ENCODE peak calls at places on chromosomes 12 and 14, in eight cellular contexts. One of them, this sample, is unnamed.

GRCh38 chr12:126895946-126896520 is 1370.9 kb upstream of the TMEM132C start:
- DNase-seq in GM13977: no peak
- DNase-seq in amygdala: no peak
- DNase-seq in substantia nigra: no peak
- DNase-seq in foreskin melanocyte: no peak
- DNase-seq in hepatocyte: no peak
- DNase-seq in myocyte: no peak
- DNase-seq in activated T-helper 1 cell treated with Interleukin-2 at 50 U/mL for 16 hours: no peak
- DNase-seq in this sample: no peak

GRCh38 chr12:15584366-15585041 is 204.7 kb downstream of the EPS8 start:
- DNase-seq in GM13977: peak
- DNase-seq in amygdala: no peak
- DNase-seq in substantia nigra: peak
- DNase-seq in foreskin melanocyte: peak
- DNase-seq in hepatocyte: peak
- DNase-seq in myocyte: peak
- DNase-seq in activated T-helper 1 cell treated with Interleukin-2 at 50 U/mL for 16 hours: no peak
- DNase-seq in this sample: no peak

GRCh38 chr12:124680863-124681778 is 113.7 kb upstream of the NCOR2 start:
- DNase-seq in GM13977: peak
- DNase-seq in amygdala: no peak
- DNase-seq in substantia nigra: no peak
- DNase-seq in foreskin melanocyte: peak
- DNase-seq in hepatocyte: peak
- DNase-seq in myocyte: no peak
- DNase-seq in activated T-helper 1 cell treated with Interleukin-2 at 50 U/mL for 16 hours: no peak
- DNase-seq in this sample: no peak

GRCh38 chr14:76687611-76688372 is 73.5 kb upstream of the VASH1 start:
- DNase-seq in GM13977: no peak
- DNase-seq in amygdala: no peak
- DNase-seq in substantia nigra: no peak
- DNase-seq in foreskin melanocyte: no peak
- DNase-seq in hepatocyte: peak
- DNase-seq in myocyte: no peak
- DNase-seq in activated T-helper 1 cell treated with Interleukin-2 at 50 U/mL for 16 hours: no peak
- DNase-seq in this sample: no peak

GRCh38 chr12:65492997-65493892 is 214.8 kb downstream of the MSRB3 start:
- DNase-seq in GM13977: no peak
- DNase-seq in amygdala: no peak
- DNase-seq in substantia nigra: no peak
- DNase-seq in foreskin melanocyte: no peak
- DNase-seq in hepatocyte: no peak
- DNase-seq in myocyte: peak
- DNase-seq in activated T-helper 1 cell treated with Interleukin-2 at 50 U/mL for 16 hours: no peak
- DNase-seq in this sample: no peak

GRCh38 chr12:19978193-19978592 is 390.1 kb upstream of the PDE3A start:
- DNase-seq in GM13977: no peak
- DNase-seq in amygdala: no peak
- DNase-seq in substantia nigra: no peak
- DNase-seq in foreskin melanocyte: no peak
- DNase-seq in hepatocyte: peak
- DNase-seq in myocyte: peak
- DNase-seq in activated T-helper 1 cell treated with Interleukin-2 at 50 U/mL for 16 hours: no peak
- DNase-seq in this sample: no peak

GRCh38 chr12:120534703-120535655 is 823 bp downstream of the RNF10 start:
- DNase-seq in GM13977: peak
- DNase-seq in amygdala: no peak
- DNase-seq in substantia nigra: no peak
- DNase-seq in foreskin melanocyte: no peak
- DNase-seq in hepatocyte: peak
- DNase-seq in myocyte: peak
- DNase-seq in activated T-helper 1 cell treated with Interleukin-2 at 50 U/mL for 16 hours: peak
- DNase-seq in this sample: peak

GRCh38 chr12:45655186-45655585 is 74.3 kb upstream of the ARID2 start:
- DNase-seq in GM13977: no peak
- DNase-seq in amygdala: no peak
- DNase-seq in substantia nigra: no peak
- DNase-seq in foreskin melanocyte: no peak
- DNase-seq in hepatocyte: peak
- DNase-seq in myocyte: no peak
- DNase-seq in activated T-helper 1 cell treated with Interleukin-2 at 50 U/mL for 16 hours: peak
- DNase-seq in this sample: no peak

GRCh38 chr14:92427096-92427495 is 86.5 kb upstream of the RIN3 start:
- DNase-seq in GM13977: no peak
- DNase-seq in amygdala: no peak
- DNase-seq in substantia nigra: no peak
- DNase-seq in foreskin melanocyte: no peak
- DNase-seq in hepatocyte: no peak
- DNase-seq in myocyte: no peak
- DNase-seq in activated T-helper 1 cell treated with Interleukin-2 at 50 U/mL for 16 hours: no peak
- DNase-seq in this sample: no peak

GRCh38 chr12:19018302-19018980 is 111.1 kb upstream of the PLEKHA5 start:
- DNase-seq in GM13977: no peak
- DNase-seq in amygdala: no peak
- DNase-seq in substantia nigra: no peak
- DNase-seq in foreskin melanocyte: peak
- DNase-seq in hepatocyte: no peak
- DNase-seq in myocyte: no peak
- DNase-seq in activated T-helper 1 cell treated with Interleukin-2 at 50 U/mL for 16 hours: no peak
- DNase-seq in this sample: no peak

GRCh38 chr14:95291859-95292542 is 27.7 kb downstream of the CLMN start:
- DNase-seq in GM13977: no peak
- DNase-seq in amygdala: no peak
- DNase-seq in substantia nigra: no peak
- DNase-seq in foreskin melanocyte: no peak
- DNase-seq in hepatocyte: no peak
- DNase-seq in myocyte: peak
- DNase-seq in activated T-helper 1 cell treated with Interleukin-2 at 50 U/mL for 16 hours: no peak
- DNase-seq in this sample: peak

GRCh38 chr14:68684466-68685418 is 108.1 kb downstream of the ZFP36L1 start:
- DNase-seq in GM13977: no peak
- DNase-seq in amygdala: no peak
- DNase-seq in substantia nigra: no peak
- DNase-seq in foreskin melanocyte: no peak
- DNase-seq in hepatocyte: no peak
- DNase-seq in myocyte: no peak
- DNase-seq in activated T-helper 1 cell treated with Interleukin-2 at 50 U/mL for 16 hours: no peak
- DNase-seq in this sample: no peak

GRCh38 chr12:104285740-104286537 is 17.6 kb upstream of the EID3 start:
- DNase-seq in GM13977: peak
- DNase-seq in amygdala: no peak
- DNase-seq in substantia nigra: no peak
- DNase-seq in foreskin melanocyte: no peak
- DNase-seq in hepatocyte: peak
- DNase-seq in myocyte: peak
- DNase-seq in activated T-helper 1 cell treated with Interleukin-2 at 50 U/mL for 16 hours: no peak
- DNase-seq in this sample: no peak

GRCh38 chr12:6819069-6820030 is 2.3 kb upstream of the GPR162 start:
- DNase-seq in GM13977: no peak
- DNase-seq in amygdala: no peak
- DNase-seq in substantia nigra: no peak
- DNase-seq in foreskin melanocyte: no peak
- DNase-seq in hepatocyte: no peak
- DNase-seq in myocyte: no peak
- DNase-seq in activated T-helper 1 cell treated with Interleukin-2 at 50 U/mL for 16 hours: no peak
- DNase-seq in this sample: no peak

GRCh38 chr14:24296341-24297157 is 3.0 kb downstream of the DHRS1 start:
- DNase-seq in GM13977: peak
- DNase-seq in amygdala: no peak
- DNase-seq in substantia nigra: peak
- DNase-seq in foreskin melanocyte: peak
- DNase-seq in hepatocyte: peak
- DNase-seq in myocyte: peak
- DNase-seq in activated T-helper 1 cell treated with Interleukin-2 at 50 U/mL for 16 hours: peak
- DNase-seq in this sample: no peak

GRCh38 chr12:22625671-22626251 is 790 bp downstream of the ETNK1 start:
- DNase-seq in GM13977: peak
- DNase-seq in amygdala: peak
- DNase-seq in substantia nigra: peak
- DNase-seq in foreskin melanocyte: peak
- DNase-seq in hepatocyte: peak
- DNase-seq in myocyte: peak
- DNase-seq in activated T-helper 1 cell treated with Interleukin-2 at 50 U/mL for 16 hours: no peak
- DNase-seq in this sample: no peak

GRCh38 chr14:70893842-70894237 is 13.4 kb upstream of the PCNX1 start:
- DNase-seq in GM13977: no peak
- DNase-seq in amygdala: no peak
- DNase-seq in substantia nigra: no peak
- DNase-seq in foreskin melanocyte: no peak
- DNase-seq in hepatocyte: no peak
- DNase-seq in myocyte: no peak
- DNase-seq in activated T-helper 1 cell treated with Interleukin-2 at 50 U/mL for 16 hours: no peak
- DNase-seq in this sample: no peak

GRCh38 chr12:93979189-93979588 is 169.2 kb upstream of the PLXNC1 start:
- DNase-seq in GM13977: peak
- DNase-seq in amygdala: no peak
- DNase-seq in substantia nigra: no peak
- DNase-seq in foreskin melanocyte: no peak
- DNase-seq in hepatocyte: peak
- DNase-seq in myocyte: no peak
- DNase-seq in activated T-helper 1 cell treated with Interleukin-2 at 50 U/mL for 16 hours: no peak
- DNase-seq in this sample: no peak

GRCh38 chr14:90804292-90804671 is 11.9 kb downstream of the TTC7B start:
- DNase-seq in GM13977: no peak
- DNase-seq in amygdala: no peak
- DNase-seq in substantia nigra: no peak
- DNase-seq in foreskin melanocyte: no peak
- DNase-seq in hepatocyte: no peak
- DNase-seq in myocyte: no peak
- DNase-seq in activated T-helper 1 cell treated with Interleukin-2 at 50 U/mL for 16 hours: no peak
- DNase-seq in this sample: no peak

GRCh38 chr12:109777544-109777943 is 55.7 kb downstream of the TRPV4 start:
- DNase-seq in GM13977: peak
- DNase-seq in amygdala: no peak
- DNase-seq in substantia nigra: no peak
- DNase-seq in foreskin melanocyte: peak
- DNase-seq in hepatocyte: no peak
- DNase-seq in myocyte: no peak
- DNase-seq in activated T-helper 1 cell treated with Interleukin-2 at 50 U/mL for 16 hours: no peak
- DNase-seq in this sample: no peak

GRCh38 chr12:27002141-27002540 is 12.0 kb downstream of the TM7SF3 start:
- DNase-seq in GM13977: no peak
- DNase-seq in amygdala: no peak
- DNase-seq in substantia nigra: no peak
- DNase-seq in foreskin melanocyte: no peak
- DNase-seq in hepatocyte: no peak
- DNase-seq in myocyte: no peak
- DNase-seq in activated T-helper 1 cell treated with Interleukin-2 at 50 U/mL for 16 hours: no peak
- DNase-seq in this sample: no peak

GRCh38 chr12:1644523-1645438 is 15.8 kb downstream of the WNT5B start:
- DNase-seq in GM13977: no peak
- DNase-seq in amygdala: no peak
- DNase-seq in substantia nigra: peak
- DNase-seq in foreskin melanocyte: no peak
- DNase-seq in hepatocyte: peak
- DNase-seq in myocyte: peak
- DNase-seq in activated T-helper 1 cell treated with Interleukin-2 at 50 U/mL for 16 hours: no peak
- DNase-seq in this sample: peak

GRCh38 chr12:28708918-28709371 is 440.1 kb upstream of the FAR2 start:
- DNase-seq in GM13977: no peak
- DNase-seq in amygdala: no peak
- DNase-seq in substantia nigra: no peak
- DNase-seq in foreskin melanocyte: peak
- DNase-seq in hepatocyte: no peak
- DNase-seq in myocyte: no peak
- DNase-seq in activated T-helper 1 cell treated with Interleukin-2 at 50 U/mL for 16 hours: no peak
- DNase-seq in this sample: no peak

GRCh38 chr14:89753828-89754439 is 200.6 kb downstream of the EFCAB11 start:
- DNase-seq in GM13977: no peak
- DNase-seq in amygdala: no peak
- DNase-seq in substantia nigra: no peak
- DNase-seq in foreskin melanocyte: no peak
- DNase-seq in hepatocyte: no peak
- DNase-seq in myocyte: peak
- DNase-seq in activated T-helper 1 cell treated with Interleukin-2 at 50 U/mL for 16 hours: no peak
- DNase-seq in this sample: no peak

GRCh38 chr12:67885370-67886169 is 103.7 kb upstream of the IFNG-AS1 start:
- DNase-seq in GM13977: no peak
- DNase-seq in amygdala: no peak
- DNase-seq in substantia nigra: no peak
- DNase-seq in foreskin melanocyte: peak
- DNase-seq in hepatocyte: no peak
- DNase-seq in myocyte: peak
- DNase-seq in activated T-helper 1 cell treated with Interleukin-2 at 50 U/mL for 16 hours: no peak
- DNase-seq in this sample: no peak

GRCh38 chr12:133165776-133166175 is 15.5 kb upstream of the ZNF268 start:
- DNase-seq in GM13977: no peak
- DNase-seq in amygdala: no peak
- DNase-seq in substantia nigra: no peak
- DNase-seq in foreskin melanocyte: no peak
- DNase-seq in hepatocyte: no peak
- DNase-seq in myocyte: no peak
- DNase-seq in activated T-helper 1 cell treated with Interleukin-2 at 50 U/mL for 16 hours: no peak
- DNase-seq in this sample: no peak

GRCh38 chr12:38691164-38691563 is 214.2 kb downstream of the CPNE8 start:
- DNase-seq in GM13977: no peak
- DNase-seq in amygdala: no peak
- DNase-seq in substantia nigra: no peak
- DNase-seq in foreskin melanocyte: no peak
- DNase-seq in hepatocyte: no peak
- DNase-seq in myocyte: no peak
- DNase-seq in activated T-helper 1 cell treated with Interleukin-2 at 50 U/mL for 16 hours: no peak
- DNase-seq in this sample: no peak

GRCh38 chr12:55142896-55143870 is 17.0 kb downstream of the OR9K2 start:
- DNase-seq in GM13977: peak
- DNase-seq in amygdala: no peak
- DNase-seq in substantia nigra: peak
- DNase-seq in foreskin melanocyte: peak
- DNase-seq in hepatocyte: peak
- DNase-seq in myocyte: peak
- DNase-seq in activated T-helper 1 cell treated with Interleukin-2 at 50 U/mL for 16 hours: no peak
- DNase-seq in this sample: no peak

GRCh38 chr14:99916091-99916383 is 122.8 kb downstream of the EML1 start:
- DNase-seq in GM13977: no peak
- DNase-seq in amygdala: no peak
- DNase-seq in substantia nigra: no peak
- DNase-seq in foreskin melanocyte: no peak
- DNase-seq in hepatocyte: no peak
- DNase-seq in myocyte: no peak
- DNase-seq in activated T-helper 1 cell treated with Interleukin-2 at 50 U/mL for 16 hours: no peak
- DNase-seq in this sample: no peak

GRCh38 chr12:52795694-52796428 is at the start of gene KRT3:
- DNase-seq in GM13977: no peak
- DNase-seq in amygdala: no peak
- DNase-seq in substantia nigra: no peak
- DNase-seq in foreskin melanocyte: no peak
- DNase-seq in hepatocyte: no peak
- DNase-seq in myocyte: no peak
- DNase-seq in activated T-helper 1 cell treated with Interleukin-2 at 50 U/mL for 16 hours: no peak
- DNase-seq in this sample: no peak

GRCh38 chr12:130796985-130797686 is 41.9 kb downstream of the STX2 start:
- DNase-seq in GM13977: peak
- DNase-seq in amygdala: no peak
- DNase-seq in substantia nigra: no peak
- DNase-seq in foreskin melanocyte: no peak
- DNase-seq in hepatocyte: no peak
- DNase-seq in myocyte: no peak
- DNase-seq in activated T-helper 1 cell treated with Interleukin-2 at 50 U/mL for 16 hours: peak
- DNase-seq in this sample: no peak

GRCh38 chr12:65277994-65278575 is 398 bp upstream of the MSRB3 start:
- DNase-seq in GM13977: no peak
- DNase-seq in amygdala: no peak
- DNase-seq in substantia nigra: no peak
- DNase-seq in foreskin melanocyte: no peak
- DNase-seq in hepatocyte: peak
- DNase-seq in myocyte: no peak
- DNase-seq in activated T-helper 1 cell treated with Interleukin-2 at 50 U/mL for 16 hours: no peak
- DNase-seq in this sample: no peak

GRCh38 chr12:25526778-25527177 is 26.3 kb downstream of the LMNTD1 start:
- DNase-seq in GM13977: no peak
- DNase-seq in amygdala: no peak
- DNase-seq in substantia nigra: no peak
- DNase-seq in foreskin melanocyte: no peak
- DNase-seq in hepatocyte: no peak
- DNase-seq in myocyte: no peak
- DNase-seq in activated T-helper 1 cell treated with Interleukin-2 at 50 U/mL for 16 hours: no peak
- DNase-seq in this sample: no peak

GRCh38 chr12:99201906-99202645 is 445.5 kb upstream of the GARIN6 start:
- DNase-seq in GM13977: no peak
- DNase-seq in amygdala: no peak
- DNase-seq in substantia nigra: no peak
- DNase-seq in foreskin melanocyte: no peak
- DNase-seq in hepatocyte: no peak
- DNase-seq in myocyte: no peak
- DNase-seq in activated T-helper 1 cell treated with Interleukin-2 at 50 U/mL for 16 hours: no peak
- DNase-seq in this sample: no peak

This sample was measured in posterior cingulate gyrus.